ENCODE peak calls at places on chromosome 5, in nine cellular contexts. K is IMR-90, G is transverse colon, P is body of pancreas, M is A549, W is breast epithelium, O is HCT116, R is tibial nerve, I is suprapubic skin. D is an unnamed sample.

GRCh38 chr5:159936686-159937329 is 20.5 kb downstream of the ADRA1B start:
- DNase-seq in K (peak; percentile 15), R (no peak), I (no peak), O (no peak), G (no peak), M (no peak), P (no peak), W (no peak), D (peak; percentile 42)

GRCh38 chr5:124670672-124671592 is 75.5 kb downstream of the ZNF608 start:
- DNase-seq in M (no peak), R (no peak), K (no peak), G (no peak), I (no peak), P (no peak), W (no peak), O (no peak), D (no peak)

GRCh38 chr5:72071906-72072305 is 35.4 kb upstream of the MAP1B start:
- DNase-seq in O (no peak), M (no peak), I (no peak), P (no peak), K (no peak), G (no peak), W (no peak), R (no peak), D (no peak)

GRCh38 chr5:58922392-58923171 is 339.7 kb downstream of the RAB3C start:
- DNase-seq in K (peak; percentile 6), G (peak; percentile 72), W (peak; percentile 62), M (no peak), R (peak; percentile 36), I (peak; percentile 84), O (no peak), P (peak; percentile 72), D (peak; percentile 86)

GRCh38 chr5:122776143-122776542 is 1.3 kb downstream of the SNX2 start:
- DNase-seq in M (no peak), K (no peak), G (no peak), R (no peak), O (no peak), I (no peak), W (no peak), P (no peak), D (no peak)

GRCh38 chr5:132766806-132767055 is 10.3 kb downstream of the SEPTIN8 start:
- DNase-seq in O (no peak), K (no peak), R (no peak), G (no peak), M (no peak), P (no peak), W (no peak), I (no peak), D (no peak)

GRCh38 chr5:61933787-61934626 is 372.0 kb upstream of the KIF2A start:
- DNase-seq in R (peak; percentile 47), I (no peak), W (no peak), P (peak; percentile 86), K (peak; percentile 29), M (peak; percentile 27), O (peak; percentile 34), G (peak; percentile 58), D (peak; percentile 42)

GRCh38 chr5:128101676-128102075 is 18.1 kb downstream of the SLC12A2 start:
- DNase-seq in I (no peak), R (no peak), P (no peak), W (no peak), M (no peak), G (no peak), K (no peak), O (no peak), D (no peak)

GRCh38 chr5:176466245-176466871 is 18.2 kb downstream of the FAF2 start:
- DNase-seq in M (no peak), G (no peak), P (no peak), K (peak; percentile 87), I (no peak), R (peak; percentile 11), W (no peak), O (no peak), D (no peak)

GRCh38 chr5:5533927-5534326 is 111.5 kb downstream of the ICE1 start:
- DNase-seq in P (no peak), O (no peak), W (no peak), G (no peak), I (no peak), K (no peak), M (no peak), R (no peak), D (no peak)

GRCh38 chr5:95892784-95893354 is 68.8 kb downstream of the ELL2 start:
- DNase-seq in K (no peak), I (no peak), P (peak; percentile 43), G (peak; percentile 44), R (no peak), M (peak; percentile 41), W (no peak), O (peak; percentile 16), D (no peak)

DNA sequence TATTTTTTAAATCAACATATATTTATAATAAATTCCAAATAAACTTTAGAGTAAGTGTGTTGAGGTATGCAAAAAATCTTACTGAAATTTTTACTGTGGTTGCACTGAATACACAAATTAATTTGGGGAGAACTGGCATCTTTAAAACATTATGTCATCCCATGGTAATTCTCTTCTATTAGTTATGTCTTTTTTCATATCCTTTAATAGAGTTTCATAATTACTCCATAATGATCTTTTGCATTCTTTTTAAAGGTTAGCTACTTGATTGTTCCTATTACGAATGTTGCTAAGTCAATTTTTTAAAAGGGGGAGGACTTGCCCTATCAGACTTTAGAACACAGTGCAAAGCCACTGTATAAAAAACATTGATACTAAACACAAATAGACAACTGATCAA is 26.8 kb downstream of the SSBP2 start:
- DNase-seq in M (no peak), R (no peak), O (no peak), G (no peak), W (no peak), I (no peak), P (no peak), K (no peak), D (no peak)
- H3K4me1 ChIP-seq in M (no peaks in the 10 kb centered on the region), R (peaks cover 40% of the 10 kb centered on the region), O (no peaks in the 10 kb centered on the region), G (peaks cover 34% of the 10 kb centered on the region), W (no peaks in the 10 kb centered on the region), I (peaks cover 18% of the 10 kb centered on the region), P (peaks cover 6% of the 10 kb centered on the region), K (peaks cover 2% of the 10 kb centered on the region), D (peaks cover 37% of the 10 kb centered on the region)

GRCh38 chr5:88268414-88269184 is at the start of gene TMEM161B:
- DNase-seq in R (peak; percentile 76), K (peak; percentile 85), P (peak; percentile 93), I (peak; percentile 93), W (peak; percentile 89), G (peak; percentile 95), M (peak; percentile 71), O (peak; percentile 94), D (peak; percentile 94)
- TF ChIP-seq POLR2A in R (no peak), K (no peak), P (peak; percentile 61), I (no peak), W (no peak), G (peak; percentile 74), M (peak; percentile 77), O (peak; percentile 83), D (no peak)

GRCh38 chr5:172716796-172717313 is 54.1 kb downstream of the DUSP1 start:
- DNase-seq in M (peak; percentile 75), K (peak; percentile 80), O (peak; percentile 59), I (peak; percentile 93), P (peak; percentile 85), G (peak; percentile 89), R (peak; percentile 84), W (peak; percentile 83), D (peak; percentile 70)

GRCh38 chr5:172715421-172715780 is 55.6 kb downstream of the DUSP1 start:
- DNase-seq in K (no peak), O (no peak), I (no peak), W (no peak), R (no peak), G (no peak), M (no peak), P (no peak), D (no peak)

GRCh38 chr5:172714491-172715420 is 56.2 kb downstream of the DUSP1 start:
- DNase-seq in G (peak; percentile 78), P (peak; percentile 76), W (peak; percentile 71), R (peak; percentile 91), M (peak; percentile 98), I (peak; percentile 91), K (peak; percentile 61), O (peak; percentile 67), D (peak; percentile 91)

GRCh38 chr5:172717481-172718195 is 53.4 kb downstream of the DUSP1 start:
- DNase-seq in W (no peak), O (no peak), P (no peak), G (no peak), K (no peak), I (no peak), R (no peak), M (no peak), D (no peak)

DNA sequence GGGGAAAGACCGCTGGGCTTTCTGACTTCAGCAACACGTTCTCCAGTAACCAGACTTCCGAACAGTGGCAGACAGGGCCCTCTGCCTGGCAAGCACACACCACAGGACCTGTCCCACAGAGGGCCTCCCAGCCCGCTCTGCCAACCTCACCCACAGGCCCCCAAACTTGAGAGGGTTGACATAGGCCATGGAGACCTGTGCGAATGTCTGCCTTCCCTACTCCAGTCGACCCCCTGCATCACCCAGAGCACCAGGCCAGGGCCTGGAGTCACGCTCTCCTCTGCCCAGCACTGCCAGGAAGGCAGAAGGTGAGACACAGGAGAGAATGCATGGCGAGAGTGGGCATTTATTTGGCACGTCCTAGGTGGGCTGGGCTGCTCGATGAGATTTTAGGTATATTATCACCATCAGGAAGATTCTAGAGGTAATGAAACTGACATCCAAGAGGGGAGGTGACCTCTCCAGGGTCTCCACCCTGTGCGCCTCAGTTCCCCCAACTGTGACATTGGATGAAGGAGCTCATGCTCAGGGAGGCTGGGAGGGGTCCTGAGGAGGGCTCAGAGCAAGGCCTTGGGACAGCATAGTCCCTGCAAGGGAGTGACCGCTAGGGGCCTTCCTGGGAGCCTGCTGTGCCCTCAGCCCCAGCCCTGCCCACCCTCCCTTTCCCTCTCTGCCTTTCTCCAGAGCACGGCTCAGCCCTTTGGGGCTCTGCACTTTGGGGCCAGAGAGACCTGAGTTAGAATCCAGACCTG is 54.9 kb downstream of the DUSP1 start:
- DNase-seq in K (no peak), P (no peak), G (no peak), R (no peak), W (no peak), O (no peak), M (peak; percentile 46), I (no peak), D (no peak)
- TF ChIP-seq CTCF in K (no peak), P (no peak), G (no peak), R (no peak), W (no peak), O (no peak), M (no peak), I (no peak), D (no peak)

GRCh38 chr5:170226138-170226435 is 6.7 kb upstream of the C5orf58 start:
- DNase-seq in P (no peak), G (no peak), O (no peak), K (no peak), W (no peak), I (no peak), R (no peak), M (no peak), D (no peak)

GRCh38 chr5:170223349-170223748 is 9.4 kb upstream of the C5orf58 start:
- DNase-seq in G (no peak), K (no peak), P (no peak), I (no peak), O (no peak), R (no peak), M (no peak), W (no peak), D (no peak)

GRCh38 chr5:170225326-170226137 is 7.3 kb upstream of the C5orf58 start:
- DNase-seq in P (peak; percentile 68), M (peak; percentile 68), W (peak; percentile 67), K (peak; percentile 39), G (peak; percentile 65), O (peak; percentile 50), R (peak; percentile 98), I (peak; percentile 85), D (peak; percentile 70)

GRCh38 chr5:170221319-170221718 is 11.5 kb upstream of the C5orf58 start:
- DNase-seq in R (no peak), O (no peak), M (no peak), P (no peak), G (no peak), I (no peak), W (no peak), K (peak; percentile 6), D (no peak)

GRCh38 chr5:170223906-170224305 is 8.9 kb upstream of the C5orf58 start:
- DNase-seq in P (no peak), M (no peak), W (no peak), I (no peak), G (no peak), O (no peak), R (no peak), K (no peak), D (no peak)
- H3K4me1 ChIP-seq in P (no peaks in the 10 kb centered on the region), M (peaks cover 18% of the 10 kb centered on the region), W (no peaks in the 10 kb centered on the region), I (peaks cover 16% of the 10 kb centered on the region), G (peaks cover 9% of the 10 kb centered on the region), O (peaks cover 2% of the 10 kb centered on the region), R (peaks cover 43% of the 10 kb centered on the region), K (no peaks in the 10 kb centered on the region), D (no peaks in the 10 kb centered on the region)

D was measured in adrenal gland.